ENCODE peak calls at places on chromosome 11, in four cellular contexts. E, A, W and X are unnamed samples.

GRCh38 chr11:130435671-130436070 is 7.3 kb upstream of the ADAMTS8 start:
- DNase-seq in A (no peak), W (no peak), E (no peak), X (no peak)

GRCh38 chr11:75259711-75260110 is 19.1 kb downstream of the TPBGL start:
- DNase-seq in A (no peak), W (no peak), E (no peak), X (peak)

GRCh38 chr11:12762283-12762682 is 88.1 kb downstream of the TEAD1 start:
- DNase-seq in E (no peak), W (no peak), A (no peak), X (no peak)

GRCh38 chr11:5272395-5273017 is 2.8 kb upstream of the HBE1 start:
- DNase-seq in E (no peak), W (no peak), A (no peak), X (no peak)

GRCh38 chr11:70889411-70889810 is 363.0 kb downstream of the SHANK2 start:
- DNase-seq in E (no peak), W (no peak), A (no peak), X (no peak)

GRCh38 chr11:41051919-41052630 is 407.4 kb downstream of the LRRC4C start:
- DNase-seq in E (no peak), A (no peak), W (no peak), X (no peak)

GRCh38 chr11:35622070-35622469 is 3.8 kb downstream of the FJX1 start:
- DNase-seq in E (no peak), A (no peak), W (peak), X (no peak)

GRCh38 chr11:132318421-132319157 is 948.2 kb downstream of the NTM start:
- DNase-seq in E (no peak), W (no peak), A (no peak), X (no peak)

GRCh38 chr11:123194308-123195181 is 503 bp downstream of the CLMP start:
- DNase-seq in E (no peak), W (peak), A (no peak), X (peak)

GRCh38 chr11:100072131-100072530 is 615.0 kb upstream of the ARHGAP42 start:
- DNase-seq in W (no peak), E (no peak), A (no peak), X (no peak)

GRCh38 chr11:57214494-57214893 is 22.6 kb downstream of the APLNR start:
- DNase-seq in E (no peak), A (no peak), W (no peak), X (no peak)

GRCh38 chr11:6926208-6927029 is at the start of gene ZNF215:
- DNase-seq in A (peak), E (peak), W (peak), X (peak)

GRCh38 chr11:124758355-124759267 is 3.5 kb downstream of the ESAM start:
- DNase-seq in A (peak), W (peak), E (peak), X (peak)

GRCh38 chr11:6630632-6631291 is 11.5 kb upstream of the TPP1 start:
- DNase-seq in E (no peak), W (no peak), A (no peak), X (no peak)

GRCh38 chr11:46352063-46352841 is 5.0 kb downstream of the DGKZ start:
- DNase-seq in W (peak), A (peak), E (no peak), X (peak)

GRCh38 chr11:35947437-35947836 is 3.6 kb downstream of the LDLRAD3 start:
- DNase-seq in E (no peak), A (no peak), W (peak), X (no peak)

GRCh38 chr11:56910046-56910753 is 78.5 kb upstream of the OR5AK2 start:
- DNase-seq in E (no peak), A (no peak), W (no peak), X (no peak)

GRCh38 chr11:69138265-69138664 is 17.5 kb upstream of the SMIM38 start:
- DNase-seq in A (no peak), W (no peak), E (no peak), X (no peak)

GRCh38 chr11:60785806-60786361 is 751 bp downstream of the MS4A10 start:
- DNase-seq in A (no peak), W (no peak), E (no peak), X (no peak)

GRCh38 chr11:67538823-67539505 is 15.7 kb upstream of the CABP2 start:
- DNase-seq in W (no peak), A (no peak), E (no peak), X (no peak)

GRCh38 chr11:35274909-35275807 is 136.2 kb downstream of the CD44 start:
- DNase-seq in W (peak), E (peak), A (no peak), X (no peak)

GRCh38 chr11:125950696-125951645 is 5.1 kb downstream of the VSIG10L2 start:
- DNase-seq in A (no peak), E (no peak), W (no peak), X (no peak)

GRCh38 chr11:70048279-70049024 is 29.7 kb upstream of the ANO1 start:
- DNase-seq in W (peak), A (no peak), E (no peak), X (no peak)

GRCh38 chr11:60594998-60595637 is 79.9 kb downstream of the MS4A13 start:
- DNase-seq in W (no peak), E (no peak), A (no peak), X (no peak)

GRCh38 chr11:80054582-80055165 is 613.8 kb upstream of the TENM4 start:
- DNase-seq in A (no peak), W (no peak), E (no peak), X (no peak)

GRCh38 chr11:68328374-68329091 is 16.1 kb downstream of the LRP5 start:
- DNase-seq in E (no peak), A (peak), W (peak), X (peak)

GRCh38 chr11:62792193-62792575 is 378 bp upstream of the TMEM223 start:
- DNase-seq in W (no peak), E (no peak), A (peak), X (no peak)

GRCh38 chr11:72306186-72306585 is 62.2 kb upstream of the PHOX2A start:
- DNase-seq in W (peak), A (no peak), E (no peak), X (no peak)

GRCh38 chr11:36254739-36255138 is 34.5 kb downstream of the COMMD9 start:
- DNase-seq in E (no peak), A (no peak), W (no peak), X (no peak)

GRCh38 chr11:66345316-66345649 is 379 bp upstream of the BRMS1 start:
- DNase-seq in A (no peak), E (no peak), W (no peak), X (no peak)

GRCh38 chr11:70448983-70449567 is 50.7 kb downstream of the CTTN start:
- DNase-seq in E (no peak), W (peak), A (no peak), X (no peak)